ENCODE peak calls at places on chromosome 2, in four cellular contexts. One of them, this sample, is unnamed.

GRCh38 chr2:106030287-106031268 is 163.5 kb downstream of the UXS1 start:
- DNase-seq in GM12878: no peak
- DNase-seq in K562: no peak
- DNase-seq in HL-60: peak; percentile 17
- DNase-seq in this sample: no peak

GRCh38 chr2:190413421-190413820 is 5.3 kb downstream of the MFSD6 start:
- DNase-seq in GM12878: no peak
- DNase-seq in HL-60: no peak
- DNase-seq in K562: no peak
- DNase-seq in this sample: no peak

GRCh38 chr2:86027196-86027912 is 78.3 kb downstream of the POLR1A start:
- DNase-seq in HL-60: no peak
- DNase-seq in GM12878: no peak
- DNase-seq in K562: no peak
- DNase-seq in this sample: no peak

GRCh38 chr2:241506793-241507429 is 1.5 kb downstream of the STK25 start:
- DNase-seq in GM12878: no peak
- DNase-seq in K562: no peak
- DNase-seq in HL-60: no peak
- DNase-seq in this sample: no peak

GRCh38 chr2:182598626-182599025 is 117.4 kb upstream of the DNAJC10 start:
- DNase-seq in K562: no peak
- DNase-seq in GM12878: no peak
- DNase-seq in HL-60: no peak
- DNase-seq in this sample: no peak

GRCh38 chr2:231810905-231811304 is 24.7 kb downstream of the COPS7B start:
- DNase-seq in GM12878: no peak
- DNase-seq in HL-60: no peak
- DNase-seq in K562: no peak
- DNase-seq in this sample: no peak

GRCh38 chr2:157460384-157460837 is 16.5 kb upstream of the CYTIP start:
- DNase-seq in GM12878: no peak
- DNase-seq in K562: no peak
- DNase-seq in HL-60: no peak
- DNase-seq in this sample: no peak

GRCh38 chr2:71596011-71596410 is 142.7 kb downstream of the DYSF start:
- DNase-seq in GM12878: no peak
- DNase-seq in HL-60: no peak
- DNase-seq in K562: no peak
- DNase-seq in this sample: no peak

GRCh38 chr2:187228986-187229385 is 219.1 kb downstream of the CALCRL start:
- DNase-seq in HL-60: no peak
- DNase-seq in K562: no peak
- DNase-seq in GM12878: no peak
- DNase-seq in this sample: no peak

GRCh38 chr2:12855508-12855907 is 138.8 kb downstream of the TRIB2 start:
- DNase-seq in HL-60: no peak
- DNase-seq in K562: no peak
- DNase-seq in GM12878: no peak
- DNase-seq in this sample: no peak

GRCh38 chr2:165897741-165898140 is 55.8 kb downstream of the TTC21B start:
- DNase-seq in HL-60: peak; percentile 18
- DNase-seq in K562: no peak
- DNase-seq in GM12878: peak; percentile 12
- DNase-seq in this sample: no peak

GRCh38 chr2:16420421-16420820 is 245.2 kb downstream of the CYRIA start:
- DNase-seq in K562: no peak
- DNase-seq in HL-60: no peak
- DNase-seq in GM12878: no peak
- DNase-seq in this sample: no peak

GRCh38 chr2:153169567-153169966 is 309.0 kb downstream of the RPRM start:
- DNase-seq in GM12878: no peak
- DNase-seq in HL-60: no peak
- DNase-seq in K562: no peak
- DNase-seq in this sample: no peak

GRCh38 chr2:145984541-145984940 is 1464.6 kb upstream of the ZEB2 start:
- DNase-seq in HL-60: no peak
- DNase-seq in GM12878: no peak
- DNase-seq in K562: no peak
- DNase-seq in this sample: no peak

GRCh38 chr2:119173556-119174060 is 15.1 kb upstream of the C1QL2 start:
- DNase-seq in HL-60: no peak
- DNase-seq in K562: no peak
- DNase-seq in GM12878: no peak
- DNase-seq in this sample: no peak

GRCh38 chr2:27494284-27494943 is 586 bp downstream of the FNDC4 start:
- DNase-seq in K562: peak; percentile 77
- DNase-seq in GM12878: no peak
- DNase-seq in HL-60: no peak
- DNase-seq in this sample: no peak

GRCh38 chr2:234454433-234454832 is 42.4 kb downstream of the ARL4C start:
- DNase-seq in K562: no peak
- DNase-seq in HL-60: no peak
- DNase-seq in GM12878: no peak
- DNase-seq in this sample: no peak

GRCh38 chr2:156663757-156664409 is 227.7 kb downstream of the GPD2 start:
- DNase-seq in GM12878: no peak
- DNase-seq in K562: no peak
- DNase-seq in HL-60: no peak
- DNase-seq in this sample: no peak

GRCh38 chr2:102765061-102765460 is 3.2 kb downstream of the TMEM182 start:
- DNase-seq in GM12878: no peak
- DNase-seq in HL-60: no peak
- DNase-seq in K562: no peak
- DNase-seq in this sample: no peak

GRCh38 chr2:44543773-44544725 is 182.3 kb downstream of the CAMKMT start:
- DNase-seq in HL-60: no peak
- DNase-seq in K562: no peak
- DNase-seq in GM12878: no peak
- DNase-seq in this sample: no peak

GRCh38 chr2:73896362-73897239 is 3.8 kb downstream of the ACTG2 start:
- DNase-seq in GM12878: peak; percentile 68
- DNase-seq in K562: no peak
- DNase-seq in HL-60: no peak
- DNase-seq in this sample: no peak

GRCh38 chr2:152499921-152500320 is 164.9 kb downstream of the FMNL2 start:
- DNase-seq in HL-60: no peak
- DNase-seq in K562: no peak
- DNase-seq in GM12878: no peak
- DNase-seq in this sample: no peak

GRCh38 chr2:239790313-239790712 is 234.8 kb downstream of the NDUFA10 start:
- DNase-seq in HL-60: no peak
- DNase-seq in K562: no peak
- DNase-seq in GM12878: no peak
- DNase-seq in this sample: no peak

GRCh38 chr2:218814540-218815243 is 16.9 kb downstream of the PRKAG3 start:
- DNase-seq in HL-60: no peak
- DNase-seq in GM12878: no peak
- DNase-seq in K562: no peak
- DNase-seq in this sample: no peak

GRCh38 chr2:27723372-27724144 is 48.0 kb upstream of the MRPL33 start:
- DNase-seq in HL-60: peak; percentile 36
- DNase-seq in GM12878: no peak
- DNase-seq in K562: peak; percentile 67
- DNase-seq in this sample: no peak

GRCh38 chr2:6913415-6914157 is 3.6 kb upstream of the RNF144A start:
- DNase-seq in HL-60: no peak
- DNase-seq in GM12878: no peak
- DNase-seq in K562: no peak
- DNase-seq in this sample: no peak

GRCh38 chr2:73021371-73022010 is 50.0 kb downstream of the SFXN5 start:
- DNase-seq in K562: no peak
- DNase-seq in HL-60: no peak
- DNase-seq in GM12878: no peak
- DNase-seq in this sample: no peak

GRCh38 chr2:237466266-237466665 is 20.8 kb upstream of the MLPH start:
- DNase-seq in K562: no peak
- DNase-seq in GM12878: no peak
- DNase-seq in HL-60: no peak
- DNase-seq in this sample: no peak

GRCh38 chr2:222794585-222795579 is 66.0 kb upstream of the ACSL3 start:
- DNase-seq in K562: no peak
- DNase-seq in HL-60: no peak
- DNase-seq in GM12878: no peak
- DNase-seq in this sample: no peak

GRCh38 chr2:19979932-19980331 is 10.0 kb downstream of the WDR35 start:
- DNase-seq in K562: no peak
- DNase-seq in HL-60: no peak
- DNase-seq in GM12878: no peak
- DNase-seq in this sample: no peak

GRCh38 chr2:11583203-11583752 is 49.4 kb downstream of the GREB1 start:
- DNase-seq in GM12878: no peak
- DNase-seq in K562: no peak
- DNase-seq in HL-60: no peak
- DNase-seq in this sample: no peak

GRCh38 chr2:126858436-126858835 is 40.3 kb upstream of the TEX51 start:
- DNase-seq in K562: no peak
- DNase-seq in GM12878: no peak
- DNase-seq in HL-60: no peak
- DNase-seq in this sample: no peak

GRCh38 chr2:36277146-36277808 is 78.3 kb upstream of the CRIM1 start:
- DNase-seq in HL-60: no peak
- DNase-seq in K562: no peak
- DNase-seq in GM12878: no peak
- DNase-seq in this sample: no peak

GRCh38 chr2:239216614-239217273 is 184.1 kb downstream of the HDAC4 start:
- DNase-seq in HL-60: no peak
- DNase-seq in K562: no peak
- DNase-seq in GM12878: no peak
- DNase-seq in this sample: no peak

GRCh38 chr2:15354596-15355359 is 206.4 kb downstream of the NBAS start:
- DNase-seq in K562: no peak
- DNase-seq in GM12878: no peak
- DNase-seq in HL-60: no peak
- DNase-seq in this sample: no peak

GRCh38 chr2:224400886-224401632 is 848 bp downstream of the FAM124B start:
- DNase-seq in K562: peak; percentile 13
- DNase-seq in GM12878: no peak
- DNase-seq in HL-60: no peak
- DNase-seq in this sample: no peak

GRCh38 chr2:224400174-224400810 is 1.6 kb downstream of the FAM124B start:
- DNase-seq in K562: no peak
- DNase-seq in GM12878: no peak
- DNase-seq in HL-60: no peak
- DNase-seq in this sample: no peak

GRCh38 chr2:224403657-224404056 is 1.8 kb upstream of the FAM124B start:
- DNase-seq in K562: no peak
- DNase-seq in HL-60: no peak
- DNase-seq in GM12878: no peak
- DNase-seq in this sample: no peak

GRCh38 chr2:224404766-224405165 is 2.9 kb upstream of the FAM124B start:
- DNase-seq in HL-60: no peak
- DNase-seq in GM12878: no peak
- DNase-seq in K562: no peak
- DNase-seq in this sample: no peak

DNA sequence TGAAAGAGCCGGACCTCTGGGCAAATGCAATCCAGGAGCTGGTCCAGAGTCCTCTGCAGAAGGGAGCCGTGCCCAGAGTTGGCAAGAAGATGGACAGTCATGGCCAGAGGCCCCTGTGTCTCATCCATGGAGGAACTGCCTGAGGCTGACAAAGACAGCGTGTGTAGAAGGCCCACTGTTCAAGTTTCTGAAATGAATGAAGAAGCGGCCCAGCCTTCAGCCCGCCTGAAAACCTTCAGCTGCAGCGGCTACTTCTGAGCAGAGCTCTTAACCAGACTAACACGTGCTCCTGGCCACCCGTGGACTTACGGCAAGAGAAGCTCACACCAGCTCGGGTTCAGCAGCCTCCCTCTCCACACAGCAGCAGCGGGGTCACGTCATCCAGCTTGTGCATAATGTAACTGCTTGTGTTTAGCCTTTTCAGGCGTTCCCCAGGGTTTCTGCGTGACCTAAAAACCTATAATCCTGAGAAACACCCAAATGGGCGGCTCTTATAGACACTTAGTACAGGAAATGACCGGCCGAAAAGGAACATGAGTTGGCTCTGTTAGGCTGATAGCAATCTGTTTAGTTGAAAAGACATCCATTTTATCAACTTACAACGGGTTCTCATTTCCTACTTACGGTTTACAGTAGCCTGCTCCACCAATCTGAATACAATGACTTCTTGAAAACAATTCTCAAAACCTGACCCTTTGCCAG is at the start of gene FAM124B:
- DNase-seq in HL-60: no peak
- DNase-seq in K562: peak; percentile 36
- DNase-seq in GM12878: no peak
- DNase-seq in this sample: no peak
- TF ChIP-seq SPI1 in HL-60: no peak
- TF ChIP-seq SPI1 in K562: no peak
- TF ChIP-seq SPI1 in GM12878: no peak
- TF ChIP-seq SPI1 in this sample: no peak

GRCh38 chr2:212842544-212843185 is 304.1 kb upstream of the ERBB4 start:
- DNase-seq in HL-60: no peak
- DNase-seq in GM12878: no peak
- DNase-seq in K562: no peak
- DNase-seq in this sample: no peak
- TF ChIP-seq POLR2AphosphoS5 in HL-60: no peak
- TF ChIP-seq POLR2AphosphoS5 in GM12878: no peak
- TF ChIP-seq POLR2AphosphoS5 in K562: no peak
- TF ChIP-seq POLR2AphosphoS5 in this sample: no peak

GRCh38 chr2:69012310-69013122 is 463 bp upstream of the ANTXR1 start:
- DNase-seq in K562: peak; percentile 68
- DNase-seq in GM12878: no peak
- DNase-seq in HL-60: peak; percentile 12
- DNase-seq in this sample: peak; percentile 36
- TF ChIP-seq SPI1 in K562: no peak
- TF ChIP-seq SPI1 in GM12878: no peak
- TF ChIP-seq SPI1 in HL-60: no peak
- TF ChIP-seq SPI1 in this sample: no peak

DNA sequence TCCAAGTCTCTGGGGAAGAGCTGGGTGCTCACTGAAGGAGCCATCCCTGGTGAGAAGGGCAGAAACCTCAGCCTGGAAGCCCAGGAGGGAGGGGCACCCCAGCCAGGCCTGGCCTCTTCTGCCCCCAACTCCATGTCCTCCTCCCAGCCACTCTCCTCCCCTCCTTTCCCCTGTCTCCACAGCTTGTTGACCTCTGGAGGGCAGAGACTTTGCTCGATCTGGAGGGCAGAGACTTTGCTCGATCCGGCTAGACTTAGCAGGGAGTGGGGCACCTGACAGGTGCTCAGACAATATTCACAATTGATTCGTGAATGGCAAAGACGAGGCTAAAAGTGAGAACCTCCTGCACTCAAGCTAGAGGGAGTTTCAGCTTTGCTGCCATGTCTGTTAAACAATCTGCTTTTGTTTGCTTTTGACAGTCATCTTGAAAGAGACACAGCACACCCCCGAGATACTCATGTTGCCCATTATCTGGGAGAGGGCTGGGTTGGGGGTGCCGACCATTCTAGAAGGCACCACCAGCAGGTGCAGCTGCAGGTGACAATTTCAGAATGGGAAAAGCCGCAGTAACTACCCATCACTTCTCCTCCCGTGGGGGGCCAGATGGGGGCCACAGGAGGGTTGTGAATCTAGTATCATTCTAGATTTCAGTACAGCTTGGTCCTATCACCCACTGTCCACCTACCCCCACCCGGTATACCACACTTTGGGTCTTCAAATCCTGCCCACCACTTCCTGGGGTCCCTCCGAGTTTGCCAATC is 54.8 kb downstream of the DNMT3A start:
- DNase-seq in HL-60: no peak
- DNase-seq in GM12878: no peak
- DNase-seq in K562: no peak
- DNase-seq in this sample: no peak
- TF ChIP-seq POLR2AphosphoS5 in HL-60: no peak
- TF ChIP-seq POLR2AphosphoS5 in GM12878: no peak
- TF ChIP-seq POLR2AphosphoS5 in K562: no peak
- TF ChIP-seq POLR2AphosphoS5 in this sample: no peak